ENCODE peak calls at places on chromosomes 11 and 22, in six cellular contexts. One of them, this sample, is unnamed.

GRCh38 chr11:111441443-111441842 is 62.4 kb upstream of the POU2AF1 start:
- DNase-seq in H1: no peak
- DNase-seq in neuronal stem cell: no peak
- DNase-seq in H9: no peak
- DNase-seq in IMR-90: peak; percentile 99
- DNase-seq in mesenchymal stem cell: peak; percentile 100
- DNase-seq in this sample: peak; percentile 25

GRCh38 chr11:64839887-64840782 is 4.3 kb downstream of the CDC42BPG start:
- DNase-seq in neuronal stem cell: no peak
- DNase-seq in IMR-90: no peak
- DNase-seq in H1: no peak
- DNase-seq in H9: no peak
- DNase-seq in mesenchymal stem cell: no peak
- DNase-seq in this sample: no peak

GRCh38 chr11:6557063-6557462 is 46.4 kb downstream of the RRP8 start:
- DNase-seq in neuronal stem cell: no peak
- DNase-seq in mesenchymal stem cell: no peak
- DNase-seq in H1: no peak
- DNase-seq in IMR-90: no peak
- DNase-seq in H9: no peak
- DNase-seq in this sample: no peak

GRCh38 chr11:57800444-57801184 is 39.0 kb downstream of the CTNND1 start:
- DNase-seq in H9: peak; percentile 51
- DNase-seq in H1: no peak
- DNase-seq in IMR-90: peak; percentile 74
- DNase-seq in neuronal stem cell: peak; percentile 64
- DNase-seq in mesenchymal stem cell: peak; percentile 82
- DNase-seq in this sample: peak; percentile 85

GRCh38 chr22:35352214-35353111 is 28.4 kb upstream of the HMOX1 start:
- DNase-seq in mesenchymal stem cell: no peak
- DNase-seq in neuronal stem cell: no peak
- DNase-seq in H9: peak; percentile 74
- DNase-seq in H1: no peak
- DNase-seq in IMR-90: no peak
- DNase-seq in this sample: peak; percentile 68

GRCh38 chr11:4180441-4181183 is 86.0 kb downstream of the RRM1 start:
- DNase-seq in H9: no peak
- DNase-seq in mesenchymal stem cell: no peak
- DNase-seq in IMR-90: no peak
- DNase-seq in H1: no peak
- DNase-seq in neuronal stem cell: no peak
- DNase-seq in this sample: no peak

GRCh38 chr22:46909237-46910030 is 147.0 kb downstream of the TBC1D22A start:
- DNase-seq in H9: no peak
- DNase-seq in H1: no peak
- DNase-seq in neuronal stem cell: no peak
- DNase-seq in IMR-90: no peak
- DNase-seq in mesenchymal stem cell: no peak
- DNase-seq in this sample: no peak

GRCh38 chr11:3022300-3022967 is 30.3 kb upstream of the NAP1L4 start:
- DNase-seq in H1: no peak
- DNase-seq in IMR-90: peak; percentile 73
- DNase-seq in neuronal stem cell: no peak
- DNase-seq in mesenchymal stem cell: peak; percentile 83
- DNase-seq in H9: no peak
- DNase-seq in this sample: peak; percentile 84

GRCh38 chr11:118200901-118201680 is 23.7 kb downstream of the JAML start:
- DNase-seq in H9: no peak
- DNase-seq in IMR-90: no peak
- DNase-seq in H1: no peak
- DNase-seq in neuronal stem cell: no peak
- DNase-seq in mesenchymal stem cell: no peak
- DNase-seq in this sample: no peak

GRCh38 chr11:83287631-83288030 is 1.5 kb upstream of the CCDC90B start:
- DNase-seq in neuronal stem cell: no peak
- DNase-seq in H9: no peak
- DNase-seq in H1: no peak
- DNase-seq in IMR-90: no peak
- DNase-seq in mesenchymal stem cell: no peak
- DNase-seq in this sample: no peak

GRCh38 chr11:68783216-68783821 is 32.0 kb upstream of the TESMIN start:
- DNase-seq in IMR-90: no peak
- DNase-seq in mesenchymal stem cell: no peak
- DNase-seq in neuronal stem cell: no peak
- DNase-seq in H9: no peak
- DNase-seq in H1: no peak
- DNase-seq in this sample: no peak

GRCh38 chr22:48758905-48759875 is 1068.5 kb downstream of the BRD1 start:
- DNase-seq in IMR-90: no peak
- DNase-seq in neuronal stem cell: no peak
- DNase-seq in H9: peak; percentile 18
- DNase-seq in mesenchymal stem cell: no peak
- DNase-seq in H1: no peak
- DNase-seq in this sample: no peak

GRCh38 chr11:796565-797299 is 1.3 kb downstream of the SLC25A22 start:
- DNase-seq in neuronal stem cell: no peak
- DNase-seq in H9: no peak
- DNase-seq in H1: no peak
- DNase-seq in IMR-90: no peak
- DNase-seq in mesenchymal stem cell: no peak
- DNase-seq in this sample: peak; percentile 40
- H3K9ac ChIP-seq in neuronal stem cell: peak overlapping the region; percentile 89
- H3K9ac ChIP-seq in H9: peak overlapping the region; percentile 10
- H3K9ac ChIP-seq in H1: no peak overlapping the region
- H3K9ac ChIP-seq in IMR-90: peak overlapping the region; percentile 84
- H3K9ac ChIP-seq in mesenchymal stem cell: peak overlapping the region; percentile 90
- H3K9ac ChIP-seq in this sample: peak overlapping the region; percentile 0

GRCh38 chr11:95972055-95972454 is 48.1 kb upstream of the MTMR2 start:
- DNase-seq in neuronal stem cell: no peak
- DNase-seq in H9: no peak
- DNase-seq in mesenchymal stem cell: peak; percentile 38
- DNase-seq in H1: no peak
- DNase-seq in IMR-90: peak; percentile 6
- DNase-seq in this sample: no peak

GRCh38 chr11:95968585-95968984 is 44.7 kb upstream of the MTMR2 start:
- DNase-seq in H9: no peak
- DNase-seq in H1: no peak
- DNase-seq in neuronal stem cell: no peak
- DNase-seq in IMR-90: peak; percentile 12
- DNase-seq in mesenchymal stem cell: no peak
- DNase-seq in this sample: no peak
- H4K91ac ChIP-seq in H9: no peak overlapping the region
- H4K91ac ChIP-seq in H1: no peak overlapping the region
- H4K91ac ChIP-seq in neuronal stem cell: no peak overlapping the region
- H4K91ac ChIP-seq in IMR-90: no peak overlapping the region
- H4K91ac ChIP-seq in mesenchymal stem cell: no peak overlapping the region
- H4K91ac ChIP-seq in this sample: no peak overlapping the region

GRCh38 chr11:45432100-45432499 is 146.0 kb upstream of the SYT13 start:
- DNase-seq in neuronal stem cell: no peak
- DNase-seq in IMR-90: no peak
- DNase-seq in H1: no peak
- DNase-seq in mesenchymal stem cell: no peak
- DNase-seq in H9: no peak
- DNase-seq in this sample: no peak
- H3K9ac ChIP-seq in neuronal stem cell: no peak overlapping the region
- H3K9ac ChIP-seq in IMR-90: no peak overlapping the region
- H3K9ac ChIP-seq in H1: no peak overlapping the region
- H3K9ac ChIP-seq in mesenchymal stem cell: no peak overlapping the region
- H3K9ac ChIP-seq in H9: no peak overlapping the region
- H3K9ac ChIP-seq in this sample: no peak overlapping the region

GRCh38 chr11:87179621-87180020 is 141.9 kb downstream of the TMEM135 start:
- DNase-seq in IMR-90: no peak
- DNase-seq in H9: no peak
- DNase-seq in H1: no peak
- DNase-seq in mesenchymal stem cell: peak; percentile 49
- DNase-seq in neuronal stem cell: no peak
- DNase-seq in this sample: no peak

GRCh38 chr11:87176044-87176443 is 138.3 kb downstream of the TMEM135 start:
- DNase-seq in mesenchymal stem cell: no peak
- DNase-seq in neuronal stem cell: no peak
- DNase-seq in H1: peak; percentile 15
- DNase-seq in IMR-90: peak; percentile 22
- DNase-seq in H9: no peak
- DNase-seq in this sample: no peak

GRCh38 chr11:87180743-87181142 is 143.0 kb downstream of the TMEM135 start:
- DNase-seq in neuronal stem cell: no peak
- DNase-seq in H1: no peak
- DNase-seq in mesenchymal stem cell: peak; percentile 24
- DNase-seq in H9: no peak
- DNase-seq in IMR-90: peak; percentile 65
- DNase-seq in this sample: no peak

GRCh38 chr11:87185228-87185627 is 147.5 kb downstream of the TMEM135 start:
- DNase-seq in H1: no peak
- DNase-seq in IMR-90: no peak
- DNase-seq in neuronal stem cell: no peak
- DNase-seq in H9: no peak
- DNase-seq in mesenchymal stem cell: no peak
- DNase-seq in this sample: no peak

DNA sequence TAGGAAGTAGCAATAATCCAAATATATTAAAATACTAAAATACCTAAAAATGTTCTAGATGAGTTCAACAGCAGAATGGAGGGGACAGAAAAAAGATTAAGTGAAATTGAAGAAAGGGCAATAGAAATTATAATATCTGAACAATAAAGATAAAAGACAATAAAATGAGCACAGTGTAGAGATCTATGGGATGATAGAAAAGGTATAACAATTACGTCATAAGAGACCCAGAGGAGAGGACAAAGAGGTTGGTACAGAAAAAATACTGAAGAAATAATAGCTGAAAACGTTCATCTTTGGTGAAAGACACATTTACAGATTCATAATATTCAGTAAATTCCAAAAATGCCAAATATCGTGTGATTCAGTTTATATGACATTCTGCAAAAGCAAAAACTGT is 143.4 kb downstream of the TMEM135 start:
- DNase-seq in neuronal stem cell: no peak
- DNase-seq in IMR-90: no peak
- DNase-seq in H9: no peak
- DNase-seq in mesenchymal stem cell: no peak
- DNase-seq in H1: no peak
- DNase-seq in this sample: no peak
- H4K91ac ChIP-seq in neuronal stem cell: no peak overlapping the region
- H4K91ac ChIP-seq in IMR-90: no peak overlapping the region
- H4K91ac ChIP-seq in H9: no peak overlapping the region
- H4K91ac ChIP-seq in mesenchymal stem cell: no peak overlapping the region
- H4K91ac ChIP-seq in H1: no peak overlapping the region
- H4K91ac ChIP-seq in this sample: no peak overlapping the region

GRCh38 chr11:9529333-9529648 is 44.2 kb upstream of the WEE1 start:
- DNase-seq in neuronal stem cell: no peak
- DNase-seq in H1: no peak
- DNase-seq in IMR-90: no peak
- DNase-seq in H9: no peak
- DNase-seq in mesenchymal stem cell: no peak
- DNase-seq in this sample: peak; percentile 45
- H3K9ac ChIP-seq in neuronal stem cell: no peak overlapping the region
- H3K9ac ChIP-seq in H1: no peak overlapping the region
- H3K9ac ChIP-seq in IMR-90: no peak overlapping the region
- H3K9ac ChIP-seq in H9: no peak overlapping the region
- H3K9ac ChIP-seq in mesenchymal stem cell: no peak overlapping the region
- H3K9ac ChIP-seq in this sample: no peak overlapping the region

DNA sequence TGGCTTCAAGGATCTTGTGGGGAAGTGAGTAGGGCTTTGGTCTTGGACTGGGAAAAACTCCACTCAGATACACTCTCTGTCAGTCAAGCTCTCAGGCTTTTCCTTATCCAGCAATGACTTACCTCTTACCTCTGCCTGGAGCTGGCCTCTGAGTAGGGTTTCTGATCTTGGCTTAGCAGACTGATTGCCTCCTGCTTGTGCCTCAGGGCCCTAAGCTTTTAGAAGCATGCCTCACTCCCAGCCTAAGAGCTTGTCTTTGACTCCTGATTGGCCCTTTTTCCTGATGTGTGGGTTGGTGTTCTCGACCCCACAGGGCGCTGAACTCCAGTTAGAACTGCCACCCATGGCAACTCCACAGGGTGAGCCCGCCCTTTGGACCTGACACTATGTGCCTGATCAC is 275.0 kb downstream of the ST3GAL4 start:
- DNase-seq in IMR-90: no peak
- DNase-seq in H1: no peak
- DNase-seq in neuronal stem cell: no peak
- DNase-seq in mesenchymal stem cell: no peak
- DNase-seq in H9: no peak
- DNase-seq in this sample: no peak
- H4K91ac ChIP-seq in IMR-90: no peak overlapping the region
- H4K91ac ChIP-seq in H1: no peak overlapping the region
- H4K91ac ChIP-seq in neuronal stem cell: no peak overlapping the region
- H4K91ac ChIP-seq in mesenchymal stem cell: no peak overlapping the region
- H4K91ac ChIP-seq in H9: no peak overlapping the region
- H4K91ac ChIP-seq in this sample: no peak overlapping the region

DNA sequence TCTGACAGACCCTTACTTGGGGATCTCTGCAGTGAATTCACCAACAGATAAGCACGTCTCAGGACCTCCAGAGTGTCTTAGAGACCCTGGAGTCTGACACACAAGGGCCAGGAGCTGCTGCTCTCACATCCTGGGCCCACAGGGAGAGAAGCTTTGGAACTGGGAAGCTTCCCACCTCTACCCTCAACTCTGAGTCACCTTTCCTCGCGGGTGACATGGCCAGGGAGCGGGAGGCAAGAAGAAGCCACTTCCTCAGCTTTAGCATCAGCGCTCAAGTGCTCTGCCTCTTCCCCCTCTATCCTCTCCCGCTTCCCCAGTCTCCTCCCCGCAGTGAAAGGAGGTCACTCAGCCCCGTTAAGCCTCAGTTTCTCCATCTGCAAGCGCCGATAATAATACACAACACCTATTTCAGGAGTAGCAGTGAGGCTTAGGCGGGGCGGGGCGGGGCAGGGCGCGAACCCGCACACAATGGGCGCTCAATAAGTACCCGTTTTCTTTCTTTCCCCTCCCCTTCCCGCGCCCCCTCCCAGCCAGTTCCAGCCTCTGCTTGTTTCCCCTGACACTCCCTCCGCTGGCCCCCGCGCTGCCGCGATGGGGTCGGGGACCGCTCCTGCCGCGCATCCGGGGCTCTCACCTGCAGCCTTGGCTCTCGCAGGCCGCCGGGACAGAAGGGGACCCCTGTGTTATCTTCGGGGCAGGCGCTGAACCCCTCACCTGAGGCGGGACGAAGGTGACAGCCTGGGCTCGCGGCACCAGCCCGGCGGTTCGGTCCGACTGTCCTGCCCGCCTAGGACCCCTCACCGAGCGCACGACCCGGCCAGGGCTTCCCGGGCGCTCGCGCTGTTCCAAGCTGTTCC is 937 bp downstream of the GDPD5 start:
- DNase-seq in H1: no peak
- DNase-seq in IMR-90: peak; percentile 34
- DNase-seq in mesenchymal stem cell: no peak
- DNase-seq in neuronal stem cell: peak; percentile 36
- DNase-seq in H9: peak; percentile 45
- DNase-seq in this sample: peak; percentile 27
- H3K9ac ChIP-seq in H1: no peak overlapping the region
- H3K9ac ChIP-seq in IMR-90: peak overlapping the region; percentile 68
- H3K9ac ChIP-seq in mesenchymal stem cell: peak overlapping the region; percentile 66
- H3K9ac ChIP-seq in neuronal stem cell: peak overlapping the region; percentile 96
- H3K9ac ChIP-seq in H9: no peak overlapping the region
- H3K9ac ChIP-seq in this sample: peak overlapping the region; percentile 67